ENCODE peak calls at places on chromosomes 16 and 17, in eight cellular contexts. K, T, C, E, W, V, R and H are unnamed samples.

GRCh38 chr17:5418858-5419355 is 555 bp downstream of the NUP88 start:
- DNase-seq in K (no peak), T (peak; percentile 39), C (no peak), E (peak; percentile 52), W (peak; percentile 77), V (peak; percentile 20), R (peak; percentile 32), H (peak; percentile 42)

GRCh38 chr17:69246726-69247375 is 18.2 kb upstream of the ABCA10 start:
- DNase-seq in K (peak; percentile 60), T (peak; percentile 55), C (peak; percentile 55), E (peak; percentile 36), W (peak; percentile 24), V (peak; percentile 31), R (no peak), H (no peak)

GRCh38 chr16:56606071-56606687 is 2.2 kb upstream of the MT2A start:
- DNase-seq in K (no peak), T (peak; percentile 79), C (peak; percentile 48), E (peak; percentile 82), W (peak; percentile 86), V (no peak), R (no peak), H (no peak)

GRCh38 chr17:66916946-66917345 is 47.6 kb upstream of the CACNG4 start:
- DNase-seq in K (no peak), T (no peak), C (no peak), E (no peak), W (no peak), V (no peak), R (no peak), H (no peak)

GRCh38 chr17:7192271-7192937 is 13.2 kb upstream of the ASGR1 start:
- DNase-seq in K (no peak), T (no peak), C (no peak), E (no peak), W (no peak), V (no peak), R (no peak), H (no peak)

GRCh38 chr16:68401871-68402747 is 46.2 kb downstream of the SMPD3 start:
- DNase-seq in K (no peak), T (peak; percentile 68), C (no peak), E (peak; percentile 85), W (peak; percentile 41), V (no peak), R (peak; percentile 92), H (no peak)

GRCh38 chr17:75317671-75318070 is 28.4 kb upstream of the SLC25A19 start:
- DNase-seq in K (peak; percentile 60), T (no peak), C (no peak), E (no peak), W (no peak), V (no peak), R (no peak), H (no peak)

GRCh38 chr16:85126731-85127662 is 14.7 kb upstream of the CIBAR2 start:
- DNase-seq in K (peak; percentile 69), T (peak; percentile 93), C (no peak), E (peak; percentile 95), W (peak; percentile 40), V (peak; percentile 48), R (no peak), H (no peak)

GRCh38 chr17:39679521-39680192 is 8.2 kb downstream of the PGAP3 start:
- DNase-seq in K (no peak), T (no peak), C (no peak), E (no peak), W (no peak), V (no peak), R (no peak), H (peak; percentile 64)

GRCh38 chr16:67659675-67660563 is at the start of gene ACD:
- DNase-seq in K (peak; percentile 95), T (peak; percentile 84), C (peak; percentile 79), E (peak; percentile 78), W (peak; percentile 93), V (peak; percentile 96), R (peak; percentile 97), H (peak; percentile 92)

DNA sequence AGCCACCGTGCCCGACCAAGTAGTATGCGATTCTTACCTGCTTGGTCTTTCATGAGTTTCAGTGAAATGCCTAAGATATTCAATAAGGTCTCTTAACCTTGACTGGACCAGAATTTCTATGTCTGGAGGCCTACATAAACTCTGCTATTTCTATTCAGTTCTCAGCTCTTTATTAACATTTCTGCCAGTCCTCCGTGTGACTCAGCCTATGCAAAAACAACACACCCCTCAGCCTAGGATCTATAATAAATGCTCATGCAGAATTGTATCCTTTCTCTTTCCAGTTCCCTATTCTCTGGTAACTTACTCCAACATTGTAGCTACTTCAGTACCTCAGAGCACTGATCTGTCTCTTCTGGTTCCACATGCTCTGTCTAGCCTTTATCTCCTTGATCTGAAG is 1507.4 kb downstream of the CDH11 start:
- DNase-seq in K (no peak), T (no peak), C (no peak), E (peak; percentile 11), W (no peak), V (no peak), R (no peak), H (no peak)
- H3K4me2 ChIP-seq in K (no peak overlapping the region), T (no peak overlapping the region), C (no peak overlapping the region), E (no peak overlapping the region), W (no peak overlapping the region), V (no peak overlapping the region), R (no peak overlapping the region), H (no peak overlapping the region)

GRCh38 chr16:12150600-12150999 is 174.1 kb downstream of the SNX29 start:
- DNase-seq in K (no peak), T (no peak), C (no peak), E (no peak), W (no peak), V (no peak), R (no peak), H (no peak)

GRCh38 chr16:12145918-12146317 is 169.4 kb downstream of the SNX29 start:
- DNase-seq in K (no peak), T (peak; percentile 59), C (no peak), E (peak; percentile 61), W (no peak), V (no peak), R (no peak), H (no peak)

GRCh38 chr16:12146966-12147365 is 170.4 kb downstream of the SNX29 start:
- DNase-seq in K (no peak), T (no peak), C (no peak), E (no peak), W (no peak), V (no peak), R (no peak), H (no peak)

GRCh38 chr16:12149971-12150370 is 173.4 kb downstream of the SNX29 start:
- DNase-seq in K (peak; percentile 18), T (no peak), C (no peak), E (no peak), W (no peak), V (no peak), R (no peak), H (no peak)

GRCh38 chr16:12147681-12148479 is 171.3 kb downstream of the SNX29 start:
- DNase-seq in K (peak; percentile 86), T (no peak), C (no peak), E (no peak), W (no peak), V (peak; percentile 67), R (no peak), H (peak; percentile 19)
- H3K4me3 ChIP-seq in K (peak overlapping the region; percentile 13), T (no peak overlapping the region), C (no peak overlapping the region), E (no peak overlapping the region), W (no peak overlapping the region), V (no peak overlapping the region), R (no peak overlapping the region), H (no peak overlapping the region)

GRCh38 chr17:27559996-27560481 is 70.9 kb upstream of the LGALS9 start:
- DNase-seq in K (no peak), T (peak; percentile 93), C (no peak), E (peak; percentile 91), W (peak; percentile 39), V (no peak), R (no peak), H (no peak)
- H3K27ac ChIP-seq in K (no peak overlapping the region), T (peak overlapping the region; percentile 86), C (no peak overlapping the region), E (peak overlapping the region; percentile 51), W (no peak overlapping the region), V (no peak overlapping the region), R (no peak overlapping the region), H (no peak overlapping the region)

DNA sequence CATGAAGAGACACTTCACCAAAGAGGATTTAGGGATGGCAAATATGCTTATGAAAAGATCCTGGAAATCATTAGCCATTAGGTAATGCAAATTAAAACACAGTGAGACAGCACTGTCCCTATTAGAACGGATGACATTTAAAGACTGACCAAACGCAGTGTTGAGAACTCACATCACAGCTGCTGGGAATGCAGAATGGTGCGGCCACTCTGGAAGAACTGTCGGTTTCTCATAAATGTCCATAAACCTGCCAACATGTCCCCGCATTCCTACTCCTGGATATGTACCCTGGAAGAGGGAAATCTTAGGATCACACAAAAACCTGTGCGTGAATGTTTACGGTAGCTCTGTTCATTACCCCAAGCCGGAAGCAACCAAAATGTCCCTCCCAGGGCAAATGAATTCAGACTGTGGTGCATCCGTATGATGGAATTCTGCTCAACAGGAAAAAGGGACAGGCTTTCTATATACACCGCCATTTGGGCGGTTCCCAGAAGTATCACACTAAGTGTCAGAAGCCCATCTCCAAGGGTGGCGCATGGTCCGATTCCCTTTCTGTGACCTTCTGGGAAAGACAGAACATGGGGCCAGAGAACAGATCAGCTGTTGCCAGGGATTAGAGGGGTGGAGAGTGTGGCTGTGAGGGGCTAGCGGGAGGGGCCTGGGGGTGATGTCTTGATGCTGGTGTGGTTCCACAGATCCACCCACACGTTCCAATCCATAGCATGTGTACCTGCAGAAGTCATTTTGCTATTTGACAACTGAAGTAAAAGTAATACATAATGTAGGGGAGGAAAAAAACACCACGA is 197.2 kb upstream of the CHMP6 start:
- DNase-seq in K (no peak), T (no peak), C (no peak), E (no peak), W (no peak), V (no peak), R (no peak), H (no peak)
- H3K4me2 ChIP-seq in K (no peak overlapping the region), T (peak overlapping the region; percentile 7), C (no peak overlapping the region), E (no peak overlapping the region), W (no peak overlapping the region), V (no peak overlapping the region), R (no peak overlapping the region), H (no peak overlapping the region)

DNA sequence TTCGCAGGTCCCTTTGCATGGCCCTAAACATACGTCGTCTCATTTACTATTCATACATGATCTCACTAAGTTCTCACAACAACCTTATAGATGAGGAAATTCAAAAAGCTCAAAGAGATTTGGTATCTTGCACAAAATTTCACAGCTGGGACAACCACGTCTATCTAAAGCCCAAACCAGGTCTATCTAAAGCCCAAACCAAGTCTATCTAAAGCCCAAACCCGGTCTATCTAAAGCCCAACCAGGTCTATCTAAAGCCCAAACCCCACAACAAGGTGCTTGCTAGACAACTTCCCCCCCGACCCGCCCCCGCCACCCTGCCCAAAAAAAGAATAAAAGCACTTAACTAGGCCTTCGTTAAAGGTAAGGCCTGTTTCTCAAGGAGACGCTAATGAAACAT is 174.9 kb downstream of the VPS53 start:
- DNase-seq in K (no peak), T (no peak), C (no peak), E (no peak), W (no peak), V (no peak), R (no peak), H (no peak)
- H3K4me3 ChIP-seq in K (no peak overlapping the region), T (no peak overlapping the region), C (no peak overlapping the region), E (no peak overlapping the region), W (no peak overlapping the region), V (no peak overlapping the region), R (no peak overlapping the region), H (no peak overlapping the region)